ENCODE peak calls at places on chromosome 17, in five cellular contexts. One of them, this sample, is unnamed.

GRCh38 chr17:50918933-50919296 is 52.8 kb upstream of the TOB1 start:
- DNase-seq in IMR-90: peak; percentile 35
- DNase-seq in uterus: no peak
- DNase-seq in BJ: no peak
- DNase-seq in upper lobe of left lung: no peak
- DNase-seq in this sample: no peak

GRCh38 chr17:76996741-76997694 is 128.8 kb downstream of the MGAT5B start:
- DNase-seq in BJ: no peak
- DNase-seq in upper lobe of left lung: no peak
- DNase-seq in uterus: no peak
- DNase-seq in IMR-90: no peak
- DNase-seq in this sample: no peak

GRCh38 chr17:7003745-7004144 is 7.9 kb downstream of the ALOX12 start:
- DNase-seq in IMR-90: no peak
- DNase-seq in uterus: no peak
- DNase-seq in BJ: no peak
- DNase-seq in upper lobe of left lung: no peak
- DNase-seq in this sample: no peak

GRCh38 chr17:9271989-9272388 is 250.7 kb downstream of the NTN1 start:
- DNase-seq in IMR-90: no peak
- DNase-seq in uterus: no peak
- DNase-seq in upper lobe of left lung: no peak
- DNase-seq in BJ: no peak
- DNase-seq in this sample: no peak

GRCh38 chr17:82836823-82837357 is 2.9 kb downstream of the ZNF750 start:
- DNase-seq in BJ: no peak
- DNase-seq in uterus: no peak
- DNase-seq in upper lobe of left lung: no peak
- DNase-seq in IMR-90: no peak
- DNase-seq in this sample: no peak

GRCh38 chr17:42387221-42387657 is 1.0 kb downstream of the STAT3 start:
- DNase-seq in BJ: no peak
- DNase-seq in IMR-90: peak; percentile 74
- DNase-seq in upper lobe of left lung: peak; percentile 60
- DNase-seq in uterus: peak; percentile 14
- DNase-seq in this sample: no peak

GRCh38 chr17:55383771-55384679 is 37.6 kb downstream of the MMD start:
- DNase-seq in IMR-90: no peak
- DNase-seq in BJ: no peak
- DNase-seq in uterus: no peak
- DNase-seq in upper lobe of left lung: no peak
- DNase-seq in this sample: no peak

GRCh38 chr17:62854026-62854425 is 45.9 kb upstream of the MARCHF10 start:
- DNase-seq in IMR-90: no peak
- DNase-seq in upper lobe of left lung: no peak
- DNase-seq in BJ: peak; percentile 49
- DNase-seq in uterus: no peak
- DNase-seq in this sample: no peak

GRCh38 chr17:8051831-8052230 is 13.0 kb downstream of the ALOX15B start:
- DNase-seq in IMR-90: no peak
- DNase-seq in upper lobe of left lung: no peak
- DNase-seq in uterus: no peak
- DNase-seq in BJ: no peak
- DNase-seq in this sample: no peak

GRCh38 chr17:62085511-62086408 is 20.7 kb upstream of the MED13 start:
- DNase-seq in uterus: no peak
- DNase-seq in BJ: no peak
- DNase-seq in IMR-90: peak; percentile 62
- DNase-seq in upper lobe of left lung: peak; percentile 37
- DNase-seq in this sample: no peak

GRCh38 chr17:41212524-41213169 is 13.8 kb upstream of the KRTAP9-2 start:
- DNase-seq in upper lobe of left lung: no peak
- DNase-seq in uterus: no peak
- DNase-seq in BJ: no peak
- DNase-seq in IMR-90: no peak
- DNase-seq in this sample: no peak

GRCh38 chr17:13004336-13004735 is 13.5 kb downstream of the ELAC2 start:
- DNase-seq in IMR-90: no peak
- DNase-seq in uterus: no peak
- DNase-seq in BJ: no peak
- DNase-seq in upper lobe of left lung: no peak
- DNase-seq in this sample: no peak

GRCh38 chr17:54967621-54968258 is 714 bp downstream of the COX11 start:
- DNase-seq in uterus: no peak
- DNase-seq in IMR-90: peak; percentile 27
- DNase-seq in upper lobe of left lung: peak; percentile 23
- DNase-seq in BJ: no peak
- DNase-seq in this sample: no peak

DNA sequence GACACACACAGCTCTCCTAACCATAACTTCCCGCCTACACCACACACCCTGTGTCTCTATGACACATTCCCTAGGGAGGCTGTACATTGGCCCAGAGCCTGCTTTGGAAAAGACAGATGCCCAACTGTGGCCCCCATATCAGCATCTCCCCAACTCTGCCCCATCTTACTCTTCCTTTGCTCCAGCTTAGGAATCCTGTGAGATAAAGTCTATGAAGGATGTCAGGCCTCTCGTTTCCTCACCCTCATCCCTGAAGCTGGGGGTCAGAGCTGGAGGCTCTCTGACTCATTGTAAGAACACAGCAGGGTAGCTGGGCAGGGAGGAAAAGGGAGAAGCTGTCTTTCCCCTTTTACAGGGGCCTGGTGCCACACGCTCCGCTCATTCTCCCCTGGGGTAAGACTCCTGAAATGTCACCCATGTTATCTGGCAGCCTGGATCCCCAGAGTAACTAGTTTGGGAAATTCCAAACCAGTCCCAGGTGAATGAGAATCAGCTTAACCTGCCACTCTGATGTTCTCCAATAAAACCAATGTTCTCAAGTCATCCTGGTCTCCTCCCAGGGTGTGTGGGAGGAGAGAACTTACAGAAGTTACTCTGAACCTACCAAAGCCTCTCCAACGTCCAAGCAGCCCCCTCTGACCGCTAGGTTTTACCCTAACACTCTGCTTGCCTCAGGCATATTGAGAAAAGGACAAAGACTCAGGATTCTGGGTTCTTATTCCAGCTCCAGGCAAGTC is 2.8 kb downstream of the RAPGEFL1 start:
- DNase-seq in uterus: no peak
- DNase-seq in BJ: no peak
- DNase-seq in IMR-90: peak; percentile 70
- DNase-seq in upper lobe of left lung: no peak
- DNase-seq in this sample: no peak
- H3K4me3 ChIP-seq in uterus: no peak overlapping the region
- H3K4me3 ChIP-seq in BJ: no peak overlapping the region
- H3K4me3 ChIP-seq in IMR-90: no peak overlapping the region
- H3K4me3 ChIP-seq in upper lobe of left lung: no peak overlapping the region
- H3K4me3 ChIP-seq in this sample: no peak overlapping the region

GRCh38 chr17:74085434-74085833 is 118.0 kb upstream of the RPL38 start:
- DNase-seq in IMR-90: no peak
- DNase-seq in upper lobe of left lung: no peak
- DNase-seq in BJ: no peak
- DNase-seq in uterus: no peak
- DNase-seq in this sample: no peak
- TF ChIP-seq CTCF in IMR-90: no peak
- TF ChIP-seq CTCF in upper lobe of left lung: no peak
- TF ChIP-seq CTCF in BJ: no peak
- TF ChIP-seq CTCF in uterus: no peak
- TF ChIP-seq CTCF in this sample: no peak

DNA sequence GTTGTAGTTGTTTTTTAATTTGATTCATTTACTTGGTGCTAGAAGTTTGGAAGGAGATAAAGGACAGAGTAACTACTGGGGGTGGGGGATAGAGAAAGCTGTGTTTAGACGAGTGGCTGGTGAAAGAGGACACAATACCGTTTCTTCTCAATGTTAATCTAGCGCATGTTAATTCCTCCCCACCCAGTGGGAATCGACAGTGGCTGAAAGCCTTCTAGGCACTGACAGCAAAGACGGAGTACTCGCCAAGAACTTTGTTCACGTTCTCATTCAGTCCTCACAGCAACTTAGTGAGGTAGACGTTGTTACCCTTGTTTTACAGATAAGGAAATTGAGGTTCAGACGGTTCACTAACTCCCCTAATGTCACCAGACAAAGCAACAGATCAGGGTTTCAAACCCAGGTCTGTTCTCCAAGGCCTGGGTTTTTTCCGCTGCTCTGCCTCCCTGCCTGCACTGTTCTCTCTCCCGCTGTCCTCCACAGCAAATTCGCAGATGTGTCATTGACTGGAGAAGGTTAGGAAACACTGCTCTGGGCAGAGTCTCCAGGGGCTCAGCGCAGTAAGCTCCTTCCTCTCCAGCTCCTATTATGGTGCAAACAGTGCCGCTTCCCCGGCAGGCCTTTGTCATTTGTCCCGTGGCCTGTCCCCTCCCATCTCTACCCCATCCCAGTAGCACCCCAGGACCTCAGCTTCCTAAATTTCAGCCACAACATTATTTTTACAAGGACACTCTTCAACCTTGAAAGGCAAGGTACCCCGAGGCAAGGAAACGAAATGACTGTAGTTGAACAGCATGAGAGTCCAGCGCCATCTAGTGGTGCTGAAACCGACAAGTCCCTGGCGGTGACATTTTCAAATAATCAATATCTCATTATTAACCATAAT is 16.9 kb downstream of the MRPS23 start:
- DNase-seq in BJ: no peak
- DNase-seq in IMR-90: peak; percentile 76
- DNase-seq in upper lobe of left lung: peak; percentile 60
- DNase-seq in uterus: peak; percentile 58
- DNase-seq in this sample: no peak
- H3K4me3 ChIP-seq in BJ: peak overlapping the region; percentile 38
- H3K4me3 ChIP-seq in IMR-90: peak overlapping the region; percentile 58
- H3K4me3 ChIP-seq in upper lobe of left lung: peak overlapping the region; percentile 48
- H3K4me3 ChIP-seq in uterus: peak overlapping the region; percentile 42
- H3K4me3 ChIP-seq in this sample: peak overlapping the region; percentile 46

GRCh38 chr17:35022536-35023063 is 40.9 kb downstream of the RFFL start:
- DNase-seq in IMR-90: peak; percentile 87
- DNase-seq in BJ: peak; percentile 24
- DNase-seq in upper lobe of left lung: peak; percentile 93
- DNase-seq in uterus: peak; percentile 36
- DNase-seq in this sample: peak; percentile 67
- TF ChIP-seq CTCF in IMR-90: peak; percentile 50
- TF ChIP-seq CTCF in BJ: peak; percentile 22
- TF ChIP-seq CTCF in upper lobe of left lung: no peak
- TF ChIP-seq CTCF in uterus: peak; percentile 1
- TF ChIP-seq CTCF in this sample: peak; percentile 41

DNA sequence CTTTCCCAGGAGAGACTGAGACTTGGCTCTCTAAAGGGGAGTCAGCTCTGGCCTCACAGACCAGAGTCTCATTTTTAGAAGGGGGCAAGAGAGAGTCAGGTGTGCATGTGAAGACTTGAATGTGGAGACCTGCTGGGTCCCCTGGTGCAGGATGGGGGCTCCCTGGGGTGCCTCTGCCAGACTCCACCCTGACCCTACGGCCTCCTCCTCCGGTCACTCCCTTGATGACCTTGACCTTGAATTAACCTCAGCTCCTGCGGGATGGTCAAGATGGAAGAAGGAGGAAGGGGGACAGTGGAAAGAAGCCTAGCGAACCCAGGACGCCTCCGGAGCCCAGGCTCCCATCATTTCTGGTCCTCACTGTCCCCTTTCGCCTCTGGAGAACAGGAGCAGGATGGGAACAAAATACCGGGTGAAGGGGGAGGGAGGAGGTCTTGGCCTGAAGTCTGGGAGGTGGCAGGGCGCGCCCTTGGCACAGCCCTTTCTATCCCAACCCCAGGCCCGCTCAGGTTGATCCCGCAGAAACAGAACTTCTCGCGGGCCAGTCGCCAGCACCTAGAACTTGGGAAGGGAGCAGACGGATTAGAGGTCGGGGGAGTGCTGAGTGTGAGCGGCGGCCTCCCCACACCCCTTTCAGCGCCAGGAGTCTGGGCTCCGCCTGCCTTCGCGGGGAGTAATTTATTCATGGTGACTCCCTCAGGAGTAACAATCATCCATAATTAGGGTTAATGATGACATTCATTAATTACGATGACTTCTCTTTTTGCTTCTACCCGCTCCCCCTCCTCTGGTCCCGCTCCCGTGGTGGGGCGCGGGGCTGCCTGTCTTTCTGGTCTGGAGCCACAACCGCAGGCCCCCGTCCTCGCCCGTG is 1.6 kb downstream of the STAC2 start:
- DNase-seq in upper lobe of left lung: no peak
- DNase-seq in IMR-90: no peak
- DNase-seq in uterus: no peak
- DNase-seq in BJ: no peak
- DNase-seq in this sample: no peak
- H3K4me3 ChIP-seq in upper lobe of left lung: no peak overlapping the region
- H3K4me3 ChIP-seq in IMR-90: no peak overlapping the region
- H3K4me3 ChIP-seq in uterus: peak overlapping the region; percentile 41
- H3K4me3 ChIP-seq in BJ: no peak overlapping the region
- H3K4me3 ChIP-seq in this sample: no peak overlapping the region

DNA sequence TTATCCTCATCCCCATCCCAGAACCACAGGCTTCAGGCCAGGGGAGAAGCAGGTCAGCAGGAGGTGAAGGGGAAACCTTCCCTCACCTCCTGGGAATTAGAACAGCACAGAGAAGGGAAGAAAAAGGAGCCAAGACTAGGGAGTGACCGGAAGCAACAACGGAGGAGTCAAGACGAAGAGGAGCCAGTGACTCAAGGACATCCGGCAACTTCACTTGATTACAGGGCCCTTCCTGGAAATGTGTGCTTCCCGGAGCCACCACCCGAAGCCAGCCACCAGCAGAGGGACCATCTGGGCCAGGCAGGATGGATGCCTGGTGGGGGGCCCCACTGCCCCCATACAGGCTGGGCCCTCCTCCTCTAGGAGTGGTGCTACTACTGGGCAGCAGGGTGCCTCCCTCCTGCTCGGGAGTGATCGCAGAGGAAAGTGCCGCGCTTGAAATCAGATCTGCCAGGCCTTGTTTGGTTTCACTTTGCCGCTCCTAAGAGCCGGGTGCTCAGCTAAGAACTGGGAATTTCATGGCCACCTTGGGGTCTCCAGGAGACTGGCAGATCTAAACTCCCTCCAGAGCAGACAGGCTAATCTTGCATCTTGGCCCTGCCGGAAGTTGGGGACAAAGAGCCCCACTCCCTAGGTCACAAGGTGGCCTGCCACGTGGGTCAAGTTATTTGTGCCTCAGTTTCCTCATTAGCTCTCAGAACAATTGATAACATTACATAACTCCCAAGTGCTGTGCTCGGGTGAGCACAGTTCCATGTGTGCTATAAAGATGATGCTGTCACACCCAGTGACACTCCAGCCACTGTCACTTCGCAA is 6.6 kb downstream of the CDC42EP4 start:
- DNase-seq in uterus: peak; percentile 63
- DNase-seq in upper lobe of left lung: peak; percentile 82
- DNase-seq in IMR-90: peak; percentile 78
- DNase-seq in BJ: peak; percentile 60
- DNase-seq in this sample: no peak
- TF ChIP-seq CTCF in uterus: peak; percentile 13
- TF ChIP-seq CTCF in upper lobe of left lung: peak; percentile 37
- TF ChIP-seq CTCF in IMR-90: peak; percentile 43
- TF ChIP-seq CTCF in BJ: peak; percentile 57
- TF ChIP-seq CTCF in this sample: peak; percentile 46

GRCh38 chr17:68518063-68518815 is 6.0 kb downstream of the PRKAR1A start:
- DNase-seq in uterus: no peak
- DNase-seq in upper lobe of left lung: no peak
- DNase-seq in IMR-90: no peak
- DNase-seq in BJ: no peak
- DNase-seq in this sample: no peak
- H3K4me3 ChIP-seq in uterus: no peak overlapping the region
- H3K4me3 ChIP-seq in upper lobe of left lung: no peak overlapping the region
- H3K4me3 ChIP-seq in IMR-90: no peak overlapping the region
- H3K4me3 ChIP-seq in BJ: no peak overlapping the region
- H3K4me3 ChIP-seq in this sample: no peak overlapping the region